ENCODE peak calls at places on chromosomes 5 and 9, in four cellular contexts. R is NCI-H748 treated with DMSO at 0.1 percent for 48 hours, U is hypothalamus, D is foreskin fibroblast. W is an unnamed sample.

GRCh38 chr5:103804714-103805113 is 242.1 kb upstream of the NUDT12 start:
- DNase-seq in R (no peak), U (no peak), D (peak; percentile 3), W (no peak)

GRCh38 chr5:172453206-172453985 is 929 bp downstream of the SH3PXD2B start:
- DNase-seq in R (peak; percentile 64), U (no peak), D (peak; percentile 59), W (peak; percentile 55)

GRCh38 chr5:155935723-155936122 is 391.2 kb upstream of the SGCD start:
- DNase-seq in R (no peak), U (no peak), D (no peak), W (no peak)

GRCh38 chr5:177509991-177510566 is 453 bp upstream of the DOK3 start:
- DNase-seq in R (no peak), U (no peak), D (no peak), W (no peak)

GRCh38 chr5:139438707-139439012 is 665 bp downstream of the DNAJC18 start:
- DNase-seq in R (no peak), U (no peak), D (no peak), W (no peak)

GRCh38 chr5:112109331-112109993 is 309.6 kb downstream of the EPB41L4A start:
- DNase-seq in R (no peak), U (no peak), D (peak; percentile 87), W (no peak)

GRCh38 chr5:40355842-40356241 is 323.9 kb upstream of the PTGER4 start:
- DNase-seq in R (no peak), U (no peak), D (no peak), W (no peak)

GRCh38 chr5:7856855-7857254 is 5.9 kb upstream of the CFAP90 start:
- DNase-seq in R (peak; percentile 84), U (no peak), D (no peak), W (peak; percentile 65)

GRCh38 chr5:93477791-93478190 is 103.2 kb downstream of the NR2F1-AS1 start:
- DNase-seq in R (no peak), U (no peak), D (no peak), W (no peak)

GRCh38 chr5:124596595-124597388 is 149.6 kb downstream of the ZNF608 start:
- DNase-seq in R (no peak), U (no peak), D (peak; percentile 62), W (no peak)

GRCh38 chr5:55187370-55187769 is 14.4 kb upstream of the CDC20B start:
- DNase-seq in R (peak; percentile 75), U (no peak), D (no peak), W (peak; percentile 36)

GRCh38 chr9:106772523-106773290 is 90.3 kb upstream of the ZNF462 start:
- DNase-seq in R (no peak), U (no peak), D (no peak), W (no peak)

GRCh38 chr9:3288686-3289085 is 237.1 kb downstream of the RFX3 start:
- DNase-seq in R (no peak), U (no peak), D (no peak), W (no peak)

GRCh38 chr9:15136646-15137045 is 170.4 kb downstream of the TTC39B start:
- DNase-seq in R (no peak), U (no peak), D (no peak), W (no peak)